ENCODE peak calls at places on chromosome 4, in eight cellular contexts. H is foreskin keratinocyte; K is coronary artery; Z is sigmoid colon; C is fibroblast of pulmonary artery; S is adrenal gland; Q is A673; J is CD4-positive, alpha-beta T cell. N is an unnamed sample.

GRCh38 chr4:41644288-41644914 is 104.1 kb downstream of the PHOX2B start:
- DNase-seq in H (peak), K (peak), Z (peak), C (peak), S (peak), Q (peak), J (no peak), N (no peak)

GRCh38 chr4:76376534-76376933 is 44.4 kb downstream of the CCDC158 start:
- DNase-seq in H (no peak), K (no peak), Z (no peak), C (no peak), S (no peak), Q (no peak), J (no peak), N (no peak)

GRCh38 chr4:108191269-108191914 is 22.7 kb upstream of the LEF1 start:
- DNase-seq in H (no peak), K (no peak), Z (no peak), C (no peak), S (no peak), Q (no peak), J (no peak), N (no peak)

GRCh38 chr4:167233523-167234387 is 539 bp downstream of the SPOCK3 start:
- DNase-seq in H (no peak), K (no peak), Z (no peak), C (peak), S (no peak), Q (peak), J (no peak), N (no peak)

GRCh38 chr4:16196482-16197393 is 29.5 kb downstream of the TAPT1 start:
- DNase-seq in H (peak), K (no peak), Z (no peak), C (peak), S (no peak), Q (peak), J (no peak), N (peak)

GRCh38 chr4:92305148-92305877 is 1.5 kb downstream of the GRID2 start:
- DNase-seq in H (peak), K (peak), Z (no peak), C (peak), S (peak), Q (peak), J (no peak), N (no peak)

GRCh38 chr4:1956631-1957030 is 52.1 kb downstream of the NELFA start:
- DNase-seq in H (no peak), K (no peak), Z (no peak), C (no peak), S (no peak), Q (no peak), J (no peak), N (no peak)

GRCh38 chr4:102174800-102175199 is 170.5 kb downstream of the SLC39A8 start:
- DNase-seq in H (peak), K (no peak), Z (no peak), C (peak), S (no peak), Q (no peak), J (no peak), N (peak)

GRCh38 chr4:152257601-152258066 is 278.3 kb downstream of the FBXW7 start:
- DNase-seq in H (peak), K (no peak), Z (no peak), C (peak), S (no peak), Q (peak), J (no peak), N (peak)

GRCh38 chr4:113646456-113646809 is 115.1 kb downstream of the CAMK2D start:
- DNase-seq in H (peak), K (no peak), Z (no peak), C (peak), S (no peak), Q (peak), J (no peak), N (no peak)

GRCh38 chr4:143421609-143422008 is 84.9 kb downstream of the GAB1 start:
- DNase-seq in H (no peak), K (no peak), Z (no peak), C (no peak), S (no peak), Q (no peak), J (no peak), N (no peak)

GRCh38 chr4:123833156-123833555 is 436.6 kb downstream of the SPRY1 start:
- DNase-seq in H (no peak), K (no peak), Z (no peak), C (no peak), S (no peak), Q (peak), J (no peak), N (peak)

GRCh38 chr4:51831133-51831532 is 11.8 kb upstream of the DCUN1D4 start:
- DNase-seq in H (peak), K (no peak), Z (peak), C (peak), S (peak), Q (peak), J (peak), N (peak)

GRCh38 chr4:4762909-4763814 is 96.3 kb upstream of the MSX1 start:
- DNase-seq in H (peak), K (no peak), Z (no peak), C (peak), S (no peak), Q (peak), J (no peak), N (peak)

GRCh38 chr4:177448850-177449249 is 6.6 kb upstream of the AGA start:
- DNase-seq in H (peak), K (no peak), Z (no peak), C (peak), S (no peak), Q (peak), J (no peak), N (peak)

GRCh38 chr4:54498661-54499111 is 159.1 kb upstream of the KIT start:
- DNase-seq in H (peak), K (no peak), Z (no peak), C (peak), S (no peak), Q (peak), J (no peak), N (peak)

GRCh38 chr4:80594696-80595095 is 259.2 kb downstream of the CFAP299 start:
- DNase-seq in H (no peak), K (no peak), Z (no peak), C (no peak), S (no peak), Q (no peak), J (no peak), N (no peak)

GRCh38 chr4:185899833-185900232 is 87.8 kb upstream of the SORBS2 start:
- DNase-seq in H (no peak), K (no peak), Z (no peak), C (no peak), S (no peak), Q (no peak), J (no peak), N (no peak)

GRCh38 chr4:58507079-58507478 is 1396.9 kb upstream of the IGFBP7 start:
- DNase-seq in H (no peak), K (no peak), Z (no peak), C (no peak), S (no peak), Q (no peak), J (no peak), N (no peak)

GRCh38 chr4:156594619-156595018 is 377.0 kb downstream of the PDGFC start:
- DNase-seq in H (peak), K (no peak), Z (peak), C (no peak), S (peak), Q (peak), J (no peak), N (no peak)

GRCh38 chr4:51943221-51943620 is 76.9 kb downstream of the LRRC66 start:
- DNase-seq in H (peak), K (no peak), Z (no peak), C (peak), S (no peak), Q (no peak), J (no peak), N (no peak)

GRCh38 chr4:8559524-8560264 is 20.5 kb upstream of the GPR78 start:
- DNase-seq in H (no peak), K (no peak), Z (no peak), C (no peak), S (no peak), Q (no peak), J (no peak), N (no peak)

GRCh38 chr4:123986268-123986798 is 589.7 kb downstream of the SPRY1 start:
- DNase-seq in H (peak), K (peak), Z (peak), C (peak), S (peak), Q (peak), J (no peak), N (peak)

GRCh38 chr4:126869967-126870366 is 762.8 kb upstream of the INTU start:
- DNase-seq in H (peak), K (no peak), Z (no peak), C (no peak), S (no peak), Q (no peak), J (no peak), N (no peak)

GRCh38 chr4:140071806-140072205 is 82.2 kb downstream of the MAML3 start:
- DNase-seq in H (no peak), K (no peak), Z (no peak), C (peak), S (no peak), Q (no peak), J (peak), N (peak)

GRCh38 chr4:6992728-6993655 is 50.2 kb upstream of the TADA2B start:
- DNase-seq in H (no peak), K (no peak), Z (no peak), C (no peak), S (no peak), Q (no peak), J (no peak), N (peak)

GRCh38 chr4:86788826-86789225 is 60.4 kb downstream of the SLC10A6 start:
- DNase-seq in H (no peak), K (no peak), Z (no peak), C (no peak), S (no peak), Q (no peak), J (no peak), N (no peak)

GRCh38 chr4:151407466-151408379 is 1.3 kb upstream of the FHIP1A start:
- DNase-seq in H (peak), K (no peak), Z (no peak), C (no peak), S (peak), Q (no peak), J (no peak), N (no peak)

GRCh38 chr4:17283832-17284231 is 228.1 kb downstream of the QDPR start:
- DNase-seq in H (no peak), K (no peak), Z (no peak), C (no peak), S (no peak), Q (no peak), J (no peak), N (no peak)

GRCh38 chr4:17284323-17285175 is 227.3 kb downstream of the QDPR start:
- DNase-seq in H (no peak), K (no peak), Z (no peak), C (peak), S (no peak), Q (no peak), J (no peak), N (no peak)

GRCh38 chr4:17285747-17286146 is 226.1 kb downstream of the QDPR start:
- DNase-seq in H (no peak), K (no peak), Z (no peak), C (no peak), S (no peak), Q (no peak), J (no peak), N (no peak)

GRCh38 chr4:17280266-17280665 is 231.6 kb downstream of the QDPR start:
- DNase-seq in H (no peak), K (no peak), Z (no peak), C (no peak), S (no peak), Q (no peak), J (no peak), N (peak)

DNA sequence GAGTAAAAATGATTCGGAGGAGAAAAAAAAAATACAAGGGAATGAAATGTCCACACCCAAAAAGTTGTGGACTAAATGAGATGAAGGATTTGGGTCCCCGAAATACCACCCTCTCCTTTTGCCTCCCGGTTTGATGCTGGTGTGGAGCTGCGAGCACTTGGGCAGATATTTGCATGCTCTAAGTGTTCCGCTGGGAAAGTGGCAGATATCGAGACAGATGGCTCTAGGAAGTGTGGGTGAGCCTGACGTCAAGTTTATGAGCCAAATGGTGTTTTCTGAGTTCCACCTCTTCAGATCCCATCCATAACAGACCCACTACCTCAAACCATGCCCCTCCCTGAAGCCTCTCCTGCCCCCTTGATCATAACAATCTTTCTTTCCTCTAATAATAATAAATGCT is 228.6 kb downstream of the QDPR start:
- DNase-seq in H (no peak), K (no peak), Z (no peak), C (no peak), S (no peak), Q (no peak), J (no peak), N (no peak)
- TF ChIP-seq CTCF in H (no peak), K (no peak), Z (no peak), C (no peak), S (no peak), Q (no peak), J (no peak), N (no peak)

GRCh38 chr4:10532155-10532554 is 74.9 kb upstream of the ZNF518B start:
- DNase-seq in H (no peak), K (no peak), Z (no peak), C (no peak), S (no peak), Q (no peak), J (no peak), N (no peak)
- TF ChIP-seq CTCF in H (no peak), K (no peak), Z (no peak), C (no peak), S (no peak), Q (no peak), J (no peak), N (no peak)

GRCh38 chr4:26015133-26015651 is 101.2 kb downstream of the SMIM20 start:
- DNase-seq in H (no peak), K (peak), Z (peak), C (peak), S (no peak), Q (no peak), J (no peak), N (peak)
- TF ChIP-seq CTCF in H (no peak), K (no peak), Z (no peak), C (no peak), S (no peak), Q (no peak), J (no peak), N (no peak)

GRCh38 chr4:138035781-138036258 is 206.3 kb downstream of the SLC7A11 start:
- DNase-seq in H (peak), K (no peak), Z (no peak), C (peak), S (no peak), Q (peak), J (no peak), N (peak)
- TF ChIP-seq CTCF in H (peak), K (peak), Z (peak), C (peak), S (peak), Q (peak), J (peak), N (peak)

DNA sequence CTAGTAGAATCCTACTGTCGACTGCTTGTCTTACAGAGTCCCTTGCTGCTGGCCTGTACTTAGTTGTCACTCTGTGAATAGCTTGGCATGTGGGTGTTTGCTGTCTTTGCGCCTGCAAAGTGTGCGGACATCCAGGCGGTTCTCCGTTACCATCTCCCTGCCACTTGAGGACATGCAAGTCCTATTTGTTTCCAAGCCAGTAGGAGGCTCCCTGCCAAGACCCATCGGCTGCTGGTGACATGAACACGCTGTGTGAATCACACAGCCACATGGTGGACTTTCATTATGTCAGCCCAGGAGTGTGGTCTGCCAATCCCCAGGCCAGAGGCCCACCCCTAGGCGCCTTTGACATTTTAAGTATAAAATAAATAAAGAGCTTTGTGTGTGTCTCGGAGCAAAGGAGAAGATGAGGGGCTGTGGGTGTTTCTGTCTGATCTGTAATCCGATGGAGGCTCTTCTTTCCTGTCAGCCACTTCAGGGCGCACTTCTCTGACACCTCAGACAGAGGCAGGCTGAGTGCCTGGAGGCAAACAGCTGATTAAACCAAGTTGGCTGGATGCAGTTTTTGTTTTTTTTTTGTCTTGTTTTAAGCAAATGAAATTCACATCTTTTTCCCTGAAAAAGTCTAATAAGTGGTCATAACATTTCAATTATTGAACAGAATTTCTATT is 51.5 kb downstream of the ALPK1 start:
- DNase-seq in H (peak), K (no peak), Z (no peak), C (peak), S (peak), Q (peak), J (no peak), N (peak)
- TF ChIP-seq CTCF in H (peak), K (no peak), Z (no peak), C (peak), S (no peak), Q (peak), J (no peak), N (peak)

N was measured in HFFc6.